ENCODE peak calls at places on chromosomes 16 and 17, in five cellular contexts. O, R, H, Q and K are unnamed samples.
A peak's percentile ranks its signal among the peaks of the same experiment; 100 is the strongest.

GRCh38 chr17:43943769-43944418 is 1.6 kb upstream of the PPY start:
- DNase-seq in O (peak; percentile 86), R (peak; percentile 67), H (peak; percentile 90), Q (peak; percentile 58), K (peak; percentile 81)

GRCh38 chr17:81912441-81913309 is 1.5 kb upstream of the PCYT2 start:
- DNase-seq in O (no peak), R (no peak), H (no peak), Q (no peak), K (no peak)

GRCh38 chr17:11278984-11279270 is 37.9 kb downstream of the SHISA6 start:
- DNase-seq in O (no peak), R (no peak), H (no peak), Q (no peak), K (no peak)

GRCh38 chr17:66667491-66668030 is 167.4 kb upstream of the CACNG5 start:
- DNase-seq in O (no peak), R (no peak), H (no peak), Q (no peak), K (no peak)

GRCh38 chr17:79842656-79843474 is 3.6 kb upstream of the CBX4 start:
- DNase-seq in O (no peak), R (no peak), H (no peak), Q (no peak), K (no peak)

GRCh38 chr17:14581181-14581830 is 280.4 kb downstream of the HS3ST3B1 start:
- DNase-seq in O (no peak), R (no peak), H (no peak), Q (no peak), K (no peak)

GRCh38 chr17:73291260-73291801 is 20.5 kb downstream of the CDC42EP4 start:
- DNase-seq in O (peak; percentile 57), R (no peak), H (no peak), Q (no peak), K (peak; percentile 66)

GRCh38 chr17:35079547-35079946 is 16.0 kb upstream of the RFFL start:
- DNase-seq in O (no peak), R (no peak), H (no peak), Q (no peak), K (no peak)

GRCh38 chr16:66503030-66503429 is 46.9 kb downstream of the TK2 start:
- DNase-seq in O (no peak), R (no peak), H (no peak), Q (no peak), K (peak; percentile 70)

GRCh38 chr17:81018044-81018802 is 16.7 kb upstream of the BAIAP2 start:
- DNase-seq in O (no peak), R (no peak), H (no peak), Q (peak; percentile 36), K (no peak)

GRCh38 chr17:75207760-75208159 is 2.3 kb downstream of the NUP85 start:
- DNase-seq in O (no peak), R (no peak), H (no peak), Q (no peak), K (no peak)

GRCh38 chr16:57341441-57342303 is 16.9 kb upstream of the CCL22 start:
- DNase-seq in O (no peak), R (no peak), H (no peak), Q (no peak), K (no peak)

GRCh38 chr17:79182176-79183160 is 107.8 kb downstream of the ENGASE start:
- DNase-seq in O (no peak), R (no peak), H (no peak), Q (no peak), K (no peak)

GRCh38 chr16:70251651-70252354 is at the start of gene EXOSC6:
- DNase-seq in O (peak; percentile 92), R (peak; percentile 94), H (peak; percentile 91), Q (peak; percentile 88), K (peak; percentile 90)

GRCh38 chr17:67390646-67391480 is 13.8 kb downstream of the PITPNC1 start:
- DNase-seq in O (no peak), R (no peak), H (no peak), Q (no peak), K (no peak)

GRCh38 chr16:14602443-14602963 is 27.6 kb downstream of the PARN start:
- DNase-seq in O (no peak), R (no peak), H (no peak), Q (no peak), K (no peak)

GRCh38 chr16:51636913-51637743 is 486.1 kb upstream of the SALL1 start:
- DNase-seq in O (no peak), R (no peak), H (no peak), Q (no peak), K (no peak)